ENCODE peak calls at places on chromosomes 1 and 21, in six cellular contexts. V is activated CD4-positive, CD25-positive, alpha-beta regulatory T cell; X is GM18507; T is caudate nucleus; J is H9; S is cardiac muscle cell. E is an unnamed sample.

GRCh38 chr1:222777463-222777862 is 37.4 kb upstream of the DISP1 start:
- DNase-seq in S (peak; percentile 90), J (no peak), V (no peak), T (no peak), X (no peak), E (peak; percentile 39)

GRCh38 chr1:233668725-233669294 is 54.9 kb downstream of the KCNK1 start:
- DNase-seq in V (no peak), X (peak; percentile 20), T (no peak), S (peak; percentile 46), J (no peak), E (no peak)

GRCh38 chr1:115665746-115666145 is 24.0 kb downstream of the VANGL1 start:
- DNase-seq in S (no peak), X (no peak), J (no peak), T (no peak), V (no peak), E (no peak)

GRCh38 chr1:156623946-156624813 is 5.0 kb downstream of the HAPLN2 start:
- DNase-seq in X (no peak), T (no peak), S (peak; percentile 59), V (no peak), J (peak; percentile 86), E (peak; percentile 40)

GRCh38 chr21:38277501-38278111 is 20.8 kb downstream of the KCNJ15 start:
- DNase-seq in X (no peak), T (no peak), V (no peak), J (no peak), S (peak; percentile 96), E (no peak)

GRCh38 chr1:116956378-116956777 is 45.2 kb upstream of the CD101 start:
- DNase-seq in X (no peak), V (no peak), S (no peak), T (no peak), J (no peak), E (no peak)

GRCh38 chr1:76901158-76901767 is 34.0 kb downstream of the ST6GALNAC5 start:
- DNase-seq in T (no peak), S (peak; percentile 68), V (no peak), J (peak; percentile 62), X (peak; percentile 23), E (no peak)

GRCh38 chr1:18970762-18971161 is 14.3 kb upstream of the IFFO2 start:
- DNase-seq in X (no peak), T (no peak), V (no peak), J (no peak), S (no peak), E (no peak)

GRCh38 chr1:76867342-76868130 is at the start of gene ST6GALNAC5:
- DNase-seq in X (no peak), V (no peak), J (peak; percentile 53), S (peak; percentile 48), T (no peak), E (no peak)

GRCh38 chr1:221832151-221832550 is 90.3 kb upstream of the DUSP10 start:
- DNase-seq in S (no peak), J (no peak), T (no peak), X (no peak), V (no peak), E (no peak)

GRCh38 chr1:202207292-202207691 is 13.7 kb downstream of the LGR6 start:
- DNase-seq in V (no peak), S (peak; percentile 86), T (no peak), X (no peak), J (no peak), E (no peak)

GRCh38 chr1:180614746-180615145 is 17.1 kb upstream of the XPR1 start:
- DNase-seq in S (no peak), T (no peak), J (no peak), X (no peak), V (no peak), E (no peak)

GRCh38 chr1:10451286-10451685 is 1.5 kb downstream of the CORT start:
- DNase-seq in S (peak; percentile 40), T (no peak), J (no peak), X (no peak), V (no peak), E (no peak)

GRCh38 chr1:19559641-19560040 is 74.3 kb upstream of the CAPZB start:
- DNase-seq in V (no peak), T (no peak), J (no peak), X (no peak), S (peak; percentile 64), E (no peak)

GRCh38 chr21:41665766-41666595 is 100.9 kb downstream of the RIPK4 start:
- DNase-seq in J (no peak), S (no peak), X (no peak), T (no peak), V (no peak), E (no peak)

E was measured in NCI-H2081 treated with DMSO at 0.1 percent for 48 hours.